ENCODE peak calls at places on chromosomes 16 and 17, in seven cellular contexts. U is COR-L47, O is NCI-H774, K is EL, T is GOT3, X is sigmoid colon, G is IMR-90. Q is an unnamed sample.

GRCh38 chr17:80477647-80478478 is 1.5 kb upstream of the NPTX1 start:
- DNase-seq in U (peak), O (peak), K (peak), T (no peak), X (peak), G (peak), Q (peak)

GRCh38 chr17:17836818-17837379 is at the start of gene SREBF1:
- DNase-seq in U (no peak), O (no peak), K (peak), T (no peak), X (peak), G (peak), Q (peak)

GRCh38 chr16:70653809-70654771 is 7.7 kb downstream of the IL34 start:
- DNase-seq in U (peak), O (peak), K (peak), T (peak), X (peak), G (peak), Q (peak)

GRCh38 chr17:42248351-42249179 is 27.6 kb downstream of the STAT5B start:
- DNase-seq in U (peak), O (peak), K (peak), T (no peak), X (peak), G (peak), Q (no peak)

GRCh38 chr17:63831505-63831904 is 4.0 kb upstream of the FTSJ3 start:
- DNase-seq in U (no peak), O (no peak), K (no peak), T (no peak), X (no peak), G (no peak), Q (no peak)

GRCh38 chr16:58661199-58661830 is 23.3 kb downstream of the SLC38A7 start:
- DNase-seq in U (peak), O (peak), K (peak), T (no peak), X (no peak), G (peak), Q (peak)

GRCh38 chr17:36777118-36777517 is 160.2 kb upstream of the LHX1 start:
- DNase-seq in U (no peak), O (no peak), K (no peak), T (no peak), X (no peak), G (peak), Q (no peak)

GRCh38 chr16:89922477-89922883 is 662 bp upstream of the TUBB3 start:
- DNase-seq in U (peak), O (no peak), K (peak), T (peak), X (peak), G (peak), Q (peak)